ENCODE peak calls at places on chromosome 5, in six cellular contexts. T is GM12878, L is endothelial cell of umbilical vein, J is HepG2, G is NB4, Y is K562. U is an unnamed sample.

GRCh38 chr5:97009212-97009898 is 73.5 kb downstream of the LNPEP start:
- DNase-seq in T (peak), L (peak), Y (peak), J (no peak), G (peak), U (no peak)

GRCh38 chr5:68292316-68292715 is 76.8 kb downstream of the PIK3R1 start:
- DNase-seq in L (no peak), G (no peak), Y (no peak), J (no peak), T (no peak), U (no peak)

GRCh38 chr5:142743677-142744441 is 26.3 kb upstream of the ARHGAP26 start:
- DNase-seq in J (no peak), Y (no peak), G (no peak), L (peak), T (no peak), U (no peak)

GRCh38 chr5:89255845-89256463 is 373.0 kb upstream of the MEF2C start:
- DNase-seq in G (peak), Y (peak), L (peak), T (no peak), J (no peak), U (peak)

GRCh38 chr5:116480894-116481510 is 93.6 kb downstream of the SEMA6A start:
- DNase-seq in T (no peak), L (no peak), Y (no peak), G (no peak), J (no peak), U (no peak)

GRCh38 chr5:112757468-112758208 is 20.0 kb downstream of the APC start:
- DNase-seq in L (peak), T (peak), G (peak), Y (no peak), J (peak), U (peak)

GRCh38 chr5:36378551-36378950 is 76.8 kb upstream of the RANBP3L start:
- DNase-seq in J (no peak), T (no peak), G (no peak), L (no peak), Y (no peak), U (no peak)

GRCh38 chr5:89374818-89375521 is 492.0 kb upstream of the MEF2C start:
- DNase-seq in Y (no peak), J (no peak), T (no peak), L (no peak), G (no peak), U (no peak)

GRCh38 chr5:141517321-141517720 is 28.4 kb downstream of the PCDHGC5 start:
- DNase-seq in G (no peak), J (no peak), T (no peak), Y (no peak), L (no peak), U (no peak)

GRCh38 chr5:65326912-65327311 is 154.8 kb downstream of the ADAMTS6 start:
- DNase-seq in Y (no peak), L (no peak), J (no peak), G (no peak), T (no peak), U (no peak)

GRCh38 chr5:76874088-76874581 is 24.3 kb downstream of the S100Z start:
- DNase-seq in T (peak), Y (peak), G (peak), J (no peak), L (no peak), U (no peak)

GRCh38 chr5:115179068-115179958 is 9.6 kb upstream of the TRIM36 start:
- DNase-seq in L (no peak), T (no peak), J (no peak), Y (no peak), G (no peak), U (peak)

GRCh38 chr5:32854473-32854872 is 143.4 kb downstream of the NPR3 start:
- DNase-seq in J (no peak), T (no peak), Y (no peak), L (no peak), G (no peak), U (no peak)

GRCh38 chr5:143985832-143986485 is 174.0 kb downstream of the HMHB1 start:
- DNase-seq in G (no peak), J (no peak), L (peak), T (no peak), Y (no peak), U (no peak)

GRCh38 chr5:174843263-174844250 is 119.2 kb downstream of the MSX2 start:
- DNase-seq in L (no peak), Y (no peak), J (no peak), T (no peak), G (no peak), U (no peak)

GRCh38 chr5:56525117-56525516 is 290.2 kb upstream of the MAP3K1 start:
- DNase-seq in J (no peak), Y (no peak), L (peak), G (no peak), T (no peak), U (no peak)

GRCh38 chr5:56190500-56190899 is 42.6 kb downstream of the ANKRD55 start:
- DNase-seq in G (no peak), Y (no peak), L (peak), T (no peak), J (no peak), U (no peak)

GRCh38 chr5:102811962-102812361 is 56.9 kb downstream of the PAM start:
- DNase-seq in G (no peak), Y (no peak), L (peak), J (no peak), T (no peak), U (peak)

GRCh38 chr5:120449501-120449900 is 14.6 kb upstream of the PRR16 start:
- DNase-seq in J (no peak), Y (no peak), L (no peak), T (no peak), G (no peak), U (no peak)

GRCh38 chr5:88813805-88814584 is 69.0 kb downstream of the MEF2C start:
- DNase-seq in J (no peak), Y (no peak), G (no peak), L (no peak), T (no peak), U (no peak)

GRCh38 chr5:139488269-139488668 is 5.7 kb upstream of the STING1 start:
- DNase-seq in L (no peak), G (peak), Y (peak), J (no peak), T (no peak), U (no peak)

GRCh38 chr5:139492700-139493192 is 10.2 kb upstream of the STING1 start:
- DNase-seq in Y (no peak), T (no peak), J (no peak), L (peak), G (no peak), U (peak)

GRCh38 chr5:139494832-139495231 is 12.3 kb upstream of the STING1 start:
- DNase-seq in Y (no peak), J (no peak), G (no peak), L (peak), T (no peak), U (no peak)

GRCh38 chr5:139495644-139496435 is 13.3 kb upstream of the STING1 start:
- DNase-seq in G (peak), L (peak), T (no peak), J (no peak), Y (no peak), U (no peak)

GRCh38 chr5:139494256-139494655 is 11.7 kb upstream of the STING1 start:
- DNase-seq in J (no peak), G (no peak), L (no peak), Y (no peak), T (no peak), U (no peak)
- TF ChIP-seq MYC in J (no peak), G (no peak), L (no peak), Y (no peak), T (no peak), U (no peak)

GRCh38 chr5:157548513-157549282 is 26.9 kb downstream of the ADAM19 start:
- DNase-seq in J (no peak), G (no peak), Y (no peak), T (no peak), L (no peak), U (no peak)

GRCh38 chr5:157550668-157551067 is 24.9 kb downstream of the ADAM19 start:
- DNase-seq in J (no peak), T (no peak), G (no peak), Y (no peak), L (no peak), U (no peak)

GRCh38 chr5:157547909-157548512 is 27.6 kb downstream of the ADAM19 start:
- DNase-seq in T (no peak), Y (no peak), L (no peak), G (no peak), J (no peak), U (no peak)

GRCh38 chr5:157549954-157550549 is 25.5 kb downstream of the ADAM19 start:
- DNase-seq in G (no peak), T (no peak), Y (no peak), L (no peak), J (peak), U (no peak)

GRCh38 chr5:157549283-157549629 is 26.3 kb downstream of the ADAM19 start:
- DNase-seq in Y (no peak), J (peak), L (no peak), G (no peak), T (no peak), U (no peak)
- TF ChIP-seq MYC in Y (no peak), J (no peak), L (no peak), G (no peak), T (no peak), U (no peak)

DNA sequence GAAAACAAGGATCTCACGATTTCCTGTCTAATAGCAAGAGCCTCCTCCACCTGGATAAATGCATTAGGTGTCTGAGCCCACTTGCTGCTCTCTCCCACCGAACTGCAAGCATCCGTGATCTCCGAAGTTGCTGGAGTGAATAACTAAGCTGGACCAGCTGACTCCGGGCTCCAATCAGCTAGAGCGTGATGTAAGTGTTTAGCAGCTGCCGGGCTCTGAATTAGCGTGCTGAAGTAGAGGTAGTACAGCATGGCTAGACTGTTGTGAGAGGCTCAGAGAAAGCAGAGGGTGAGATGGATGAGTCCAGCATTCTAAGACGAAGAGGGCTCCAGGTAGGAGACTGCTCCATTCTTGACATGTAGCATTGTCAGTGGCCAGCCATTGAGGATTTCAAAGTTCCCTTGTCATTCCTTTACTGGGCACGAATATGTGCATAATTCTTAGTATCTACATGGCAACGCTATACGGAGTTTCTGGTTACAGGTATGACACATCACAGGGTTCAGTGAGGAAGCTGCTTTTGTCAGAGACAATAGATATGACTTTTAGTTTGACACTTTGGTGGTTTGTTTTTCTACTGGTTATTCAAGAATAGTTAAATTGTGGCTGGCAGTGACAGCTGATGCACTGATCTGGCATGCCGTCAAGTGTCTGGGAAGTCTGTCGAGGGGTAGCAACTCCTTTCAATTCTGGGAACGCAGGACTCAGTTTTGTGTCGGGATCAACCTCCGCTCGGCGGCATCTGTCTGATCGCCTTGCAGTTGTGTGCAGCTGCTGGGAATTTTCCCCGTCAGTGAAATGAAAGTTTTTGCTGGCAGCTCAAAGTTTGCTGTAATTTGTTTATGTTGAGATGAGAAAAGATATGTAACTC is 232.6 kb downstream of the MAST4 start:
- DNase-seq in Y (no peak), J (peak), L (peak), T (no peak), G (no peak), U (no peak)
- TF ChIP-seq MYC in Y (no peak), J (no peak), L (no peak), T (no peak), G (no peak), U (no peak)

DNA sequence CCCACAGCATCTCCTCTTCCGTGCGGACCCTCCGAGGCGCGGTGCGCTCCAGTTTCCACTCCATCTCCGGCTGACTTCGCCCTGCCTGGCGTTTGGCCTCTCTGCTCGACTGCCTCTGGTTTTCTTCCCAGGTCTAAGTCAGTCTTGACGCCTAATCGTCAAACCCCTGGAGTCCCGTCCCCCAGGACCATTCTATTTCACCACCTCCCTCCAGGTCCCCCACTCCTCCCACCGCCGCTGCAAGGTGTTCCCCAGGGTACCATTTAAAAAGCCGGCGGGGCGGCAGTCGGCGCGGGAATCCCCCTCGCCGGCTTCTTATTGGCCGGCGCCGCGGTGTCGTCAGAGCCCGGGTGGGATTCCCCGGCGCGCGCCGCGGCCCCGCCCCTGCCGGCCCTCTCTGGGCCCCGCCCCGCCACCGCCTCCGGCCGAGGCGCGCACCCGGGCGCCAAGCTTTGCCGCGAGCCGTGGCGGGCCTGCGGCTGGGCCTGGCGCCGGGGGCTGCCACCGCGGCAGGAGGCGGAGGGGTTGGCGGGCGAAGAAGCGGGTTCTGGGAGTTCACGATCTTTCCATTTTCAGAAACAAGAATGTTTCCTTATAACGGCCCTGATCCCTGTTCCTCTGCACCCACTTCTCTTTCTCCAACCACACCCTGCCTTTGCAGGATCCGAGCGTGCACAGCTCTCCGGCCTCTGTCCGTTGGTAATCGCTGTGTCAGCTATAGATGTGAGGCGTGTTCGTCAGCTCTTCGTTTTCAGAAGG is at the start of gene CDC20B:
- DNase-seq in L (peak), J (peak), Y (peak), T (no peak), G (peak), U (peak)
- TF ChIP-seq MYC in L (no peak), J (no peak), Y (no peak), T (no peak), G (no peak), U (no peak)

GRCh38 chr5:150168864-150169263 is 2.3 kb downstream of the CDX1 start:
- DNase-seq in L (no peak), T (no peak), G (no peak), J (no peak), Y (no peak), U (no peak)
- TF ChIP-seq MYC in L (no peak), T (no peak), G (no peak), J (no peak), Y (no peak), U (no peak)

DNA sequence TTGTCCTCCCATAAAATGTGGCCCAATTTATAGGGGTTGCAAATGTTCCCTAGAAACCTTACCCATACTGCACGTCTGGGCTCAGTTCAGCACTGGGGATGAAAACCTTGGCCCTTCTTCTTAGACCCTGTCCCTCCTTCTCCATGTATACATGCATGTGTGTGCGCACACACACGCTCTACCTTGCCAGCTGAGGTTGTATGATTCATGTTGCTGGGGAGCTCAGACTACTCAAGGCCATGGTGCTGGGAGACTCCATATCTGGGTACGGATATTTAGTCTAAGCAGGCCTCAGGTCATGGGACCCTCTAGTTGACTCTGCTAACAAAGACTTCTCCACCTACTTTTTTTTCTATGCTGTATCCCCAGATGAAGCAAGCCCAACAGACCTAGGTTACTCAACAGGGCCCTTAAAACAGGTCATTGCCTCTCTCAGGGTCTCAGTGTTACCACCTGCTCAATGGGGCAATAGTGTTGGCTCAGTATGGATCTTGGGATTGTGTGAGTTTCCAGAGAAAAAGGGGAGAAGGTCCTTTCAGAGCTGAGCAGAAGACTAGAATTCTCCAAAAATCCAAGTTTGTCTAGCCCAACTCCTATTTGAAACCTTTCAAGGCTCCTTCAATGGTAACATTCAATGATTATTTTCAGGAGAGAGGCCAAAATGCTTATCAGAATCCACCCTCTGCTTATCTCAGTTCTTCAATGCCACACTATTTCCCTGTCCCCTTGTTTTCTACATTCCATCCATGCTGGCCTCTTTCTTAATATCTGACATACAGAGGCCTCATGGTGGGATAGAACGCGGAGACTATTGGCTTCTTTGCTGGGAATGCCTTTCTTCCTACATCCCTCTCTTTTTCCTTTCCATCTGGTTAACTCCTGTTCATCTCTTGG is 123.6 kb upstream of the PITX1 start:
- DNase-seq in T (no peak), G (no peak), J (peak), Y (no peak), L (no peak), U (no peak)
- TF ChIP-seq MYC in T (no peak), G (no peak), J (no peak), Y (no peak), L (no peak), U (no peak)